ENCODE peak calls at places on chromosome 3, in five cellular contexts. F is cardiac muscle cell, R is GDM1, A is mucosa of gallbladder, S is GM12865. X is an unnamed sample.

GRCh38 chr3:98796334-98796733 is 33.2 kb downstream of the ST3GAL6 start:
- DNase-seq in A (no peak), F (no peak), S (no peak), R (no peak), X (no peak)

GRCh38 chr3:136753112-136753939 is 1.1 kb upstream of the STAG1 start:
- DNase-seq in R (no peak), F (no peak), A (no peak), S (peak), X (no peak)

GRCh38 chr3:114216186-114216970 is 21.0 kb downstream of the ZNF80 start:
- DNase-seq in F (peak), S (no peak), A (no peak), R (no peak), X (no peak)

GRCh38 chr3:67094769-67095168 is 96.7 kb downstream of the KBTBD8 start:
- DNase-seq in R (no peak), S (no peak), F (peak), A (peak), X (no peak)

GRCh38 chr3:159841766-159842165 is 146.9 kb upstream of the IL12A start:
- DNase-seq in S (no peak), F (no peak), R (no peak), A (no peak), X (no peak)

GRCh38 chr3:170992854-170993253 is 33.7 kb downstream of the SLC2A2 start:
- DNase-seq in A (no peak), F (no peak), R (no peak), S (peak), X (peak)

GRCh38 chr3:42214565-42215283 is 51.3 kb downstream of the CCK start:
- DNase-seq in A (no peak), R (no peak), F (no peak), S (peak), X (no peak)

GRCh38 chr3:75334299-75334698 is 329.8 kb upstream of the FRG2C start:
- DNase-seq in F (no peak), S (no peak), R (no peak), A (no peak), X (no peak)

GRCh38 chr3:115239717-115240116 is 92.6 kb upstream of the ZBTB20 start:
- DNase-seq in S (no peak), F (peak), R (no peak), A (peak), X (no peak)

X was measured in KBM-7.